ENCODE peak calls at places on chromosomes 11 and 22, in seven cellular contexts. X is NCI-H1092; W is HuH-7; Y is IMR-90; I is stimulated activated CD4-positive, alpha-beta T cell treated with anti-CD3 and anti-CD28 coated beads, Interleukin-2, amount 100 ng/mL, for 48 hours; G is endodermal cell; Z is HFFc6. P is an unnamed sample.
A peak's percentile ranks its signal among the peaks of the same experiment; 100 is the strongest.

GRCh38 chr22:42389137-42389536 is 43.1 kb downstream of the NFAM1 start:
- DNase-seq in W (no peak), G (no peak), Y (no peak), I (no peak), Z (no peak), X (no peak), P (no peak)

GRCh38 chr11:130088909-130089668 is 19.4 kb downstream of the APLP2 start:
- DNase-seq in G (no peak), I (no peak), W (no peak), Z (no peak), Y (no peak), X (no peak), P (no peak)

GRCh38 chr22:37428649-37429586 is 1.6 kb upstream of the ELFN2 start:
- DNase-seq in Y (peak; percentile 43), X (no peak), I (peak; percentile 56), G (peak; percentile 89), Z (no peak), W (peak; percentile 85), P (no peak)

GRCh38 chr11:113806403-113806802 is 26.8 kb downstream of the CLDN25 start:
- DNase-seq in G (peak; percentile 90), Y (peak; percentile 7), W (peak; percentile 58), I (no peak), Z (peak; percentile 31), X (no peak), P (no peak)

GRCh38 chr22:23576681-23577080 is 3.4 kb downstream of the IGLL1 start:
- DNase-seq in Y (no peak), X (no peak), I (no peak), Z (no peak), G (no peak), W (no peak), P (no peak)

GRCh38 chr11:120386318-120386717 is 50.1 kb downstream of the ARHGEF12 start:
- DNase-seq in Z (no peak), W (no peak), Y (no peak), I (no peak), X (no peak), G (no peak), P (no peak)

GRCh38 chr22:19304547-19304946 is 13.0 kb upstream of the CLTCL1 start:
- DNase-seq in I (no peak), Z (no peak), Y (no peak), W (no peak), X (no peak), G (no peak), P (no peak)

GRCh38 chr11:73154178-73154577 is 12.1 kb upstream of the FCHSD2 start:
- DNase-seq in Y (no peak), Z (no peak), W (no peak), I (peak; percentile 25), G (peak; percentile 10), X (no peak), P (no peak)

GRCh38 chr11:5605849-5606248 is 9.4 kb downstream of the TRIM6 start:
- DNase-seq in Y (peak; percentile 92), I (no peak), Z (peak; percentile 96), G (no peak), W (no peak), X (no peak), P (no peak)

GRCh38 chr11:20087118-20087521 is 73.2 kb downstream of the DBX1 start:
- DNase-seq in Z (no peak), I (no peak), X (no peak), G (peak; percentile 16), Y (peak; percentile 76), W (no peak), P (no peak)

GRCh38 chr11:41879186-41879738 is 419.8 kb upstream of the LRRC4C start:
- DNase-seq in Y (no peak), I (no peak), W (no peak), Z (peak; percentile 73), X (no peak), G (no peak), P (no peak)

GRCh38 chr11:18171377-18172000 is 1.1 kb upstream of the MRGPRX4 start:
- DNase-seq in G (peak; percentile 81), X (peak; percentile 27), Z (peak; percentile 29), Y (no peak), I (no peak), W (peak; percentile 50), P (no peak)

GRCh38 chr11:11073996-11074395 is 216.1 kb upstream of the ZBED5 start:
- DNase-seq in G (no peak), Z (no peak), W (no peak), I (no peak), Y (no peak), X (no peak), P (no peak)

GRCh38 chr11:130161441-130161840 is 1.9 kb downstream of the ST14 start:
- DNase-seq in W (no peak), Y (no peak), I (no peak), X (no peak), Z (no peak), G (no peak), P (no peak)

GRCh38 chr11:72223615-72224586 is 666 bp upstream of the INPPL1 start:
- DNase-seq in W (no peak), Z (peak; percentile 36), I (peak; percentile 57), G (peak; percentile 88), X (peak; percentile 32), Y (peak; percentile 56), P (peak; percentile 60)